ENCODE peak calls at places on chromosomes 3 and 15, in ten cellular contexts. Q is right lobe of liver, J is IMR-90, O is Peyer's patch, D is heart left ventricle, L is HepG2, H is HCT116, X is adrenal gland, C is body of pancreas, W is tibial nerve. U is an unnamed sample.
A peak's percentile ranks its signal among the peaks of the same experiment; 100 is the strongest.

GRCh38 chr3:197364410-197365071 is 66.1 kb upstream of the DLG1 start:
- DNase-seq in H (no peak), O (no peak), C (no peak), L (peak; percentile 97), Q (no peak), D (no peak), J (no peak), X (no peak), W (no peak), U (no peak)

GRCh38 chr15:58698887-58699641 is 50.4 kb downstream of the ADAM10 start:
- DNase-seq in H (no peak), C (no peak), W (no peak), D (no peak), O (no peak), Q (no peak), L (no peak), X (no peak), J (peak; percentile 31), U (no peak)

GRCh38 chr15:85725019-85725418 is 69.7 kb downstream of the KLHL25 start:
- DNase-seq in Q (no peak), H (no peak), L (no peak), O (no peak), D (no peak), W (peak; percentile 71), J (no peak), C (no peak), X (no peak), U (no peak)

GRCh38 chr3:106004137-106004600 is 135.4 kb upstream of the CBLB start:
- DNase-seq in C (no peak), Q (no peak), J (peak; percentile 91), O (no peak), H (no peak), D (no peak), L (no peak), W (no peak), X (no peak), U (no peak)

GRCh38 chr15:36136054-36136453 is 443.4 kb upstream of the CDIN1 start:
- DNase-seq in J (peak; percentile 35), C (no peak), Q (no peak), X (no peak), W (no peak), O (no peak), H (no peak), L (no peak), D (no peak), U (no peak)

GRCh38 chr3:171323934-171324535 is 136.2 kb downstream of the TNIK start:
- DNase-seq in C (peak; percentile 66), X (no peak), W (no peak), D (no peak), L (no peak), Q (no peak), O (no peak), H (no peak), J (peak; percentile 43), U (no peak)

GRCh38 chr3:94928921-94929320 is 866.1 kb downstream of the NSUN3 start:
- DNase-seq in C (no peak), J (no peak), O (no peak), L (peak; percentile 33), X (peak; percentile 67), D (no peak), W (no peak), Q (no peak), H (no peak), U (no peak)

GRCh38 chr3:134677196-134677986 is 26.6 kb upstream of the KY start:
- DNase-seq in W (no peak), Q (no peak), J (no peak), O (no peak), C (no peak), D (peak; percentile 45), H (peak; percentile 16), X (peak; percentile 65), L (peak; percentile 23), U (no peak)

GRCh38 chr3:77051927-77052542 is 12.1 kb downstream of the ROBO2 start:
- DNase-seq in J (no peak), L (no peak), H (no peak), X (no peak), D (no peak), O (no peak), Q (no peak), C (no peak), W (no peak), U (no peak)

GRCh38 chr3:10570196-10570946 is 65.0 kb upstream of the ATP2B2 start:
- DNase-seq in J (no peak), C (peak; percentile 43), D (peak; percentile 29), H (no peak), L (no peak), X (peak; percentile 23), W (no peak), Q (peak; percentile 66), O (no peak), U (no peak)

GRCh38 chr15:40398413-40398873 is 7.2 kb upstream of the IVD start:
- DNase-seq in C (no peak), W (no peak), L (no peak), O (no peak), J (no peak), H (no peak), Q (no peak), D (peak; percentile 36), X (no peak), U (peak; percentile 82)

GRCh38 chr3:44184319-44184953 is 57.2 kb upstream of the TOPAZ1 start:
- DNase-seq in L (no peak), X (no peak), D (no peak), J (no peak), O (no peak), Q (no peak), H (no peak), C (no peak), W (no peak), U (no peak)

GRCh38 chr3:63364909-63365308 is 86.8 kb downstream of the SYNPR start:
- DNase-seq in X (no peak), O (no peak), W (no peak), C (no peak), H (no peak), Q (no peak), L (no peak), J (no peak), D (no peak), U (no peak)

GRCh38 chr15:55694652-55695150 is 48.3 kb downstream of the PRTG start:
- DNase-seq in W (no peak), J (peak; percentile 83), L (no peak), C (no peak), X (no peak), D (no peak), H (no peak), O (no peak), Q (no peak), U (no peak)

GRCh38 chr3:187610926-187611545 is 59.2 kb downstream of the SST start:
- DNase-seq in W (no peak), H (no peak), L (no peak), O (no peak), C (no peak), J (peak; percentile 6), Q (no peak), X (no peak), D (no peak), U (no peak)

DNA sequence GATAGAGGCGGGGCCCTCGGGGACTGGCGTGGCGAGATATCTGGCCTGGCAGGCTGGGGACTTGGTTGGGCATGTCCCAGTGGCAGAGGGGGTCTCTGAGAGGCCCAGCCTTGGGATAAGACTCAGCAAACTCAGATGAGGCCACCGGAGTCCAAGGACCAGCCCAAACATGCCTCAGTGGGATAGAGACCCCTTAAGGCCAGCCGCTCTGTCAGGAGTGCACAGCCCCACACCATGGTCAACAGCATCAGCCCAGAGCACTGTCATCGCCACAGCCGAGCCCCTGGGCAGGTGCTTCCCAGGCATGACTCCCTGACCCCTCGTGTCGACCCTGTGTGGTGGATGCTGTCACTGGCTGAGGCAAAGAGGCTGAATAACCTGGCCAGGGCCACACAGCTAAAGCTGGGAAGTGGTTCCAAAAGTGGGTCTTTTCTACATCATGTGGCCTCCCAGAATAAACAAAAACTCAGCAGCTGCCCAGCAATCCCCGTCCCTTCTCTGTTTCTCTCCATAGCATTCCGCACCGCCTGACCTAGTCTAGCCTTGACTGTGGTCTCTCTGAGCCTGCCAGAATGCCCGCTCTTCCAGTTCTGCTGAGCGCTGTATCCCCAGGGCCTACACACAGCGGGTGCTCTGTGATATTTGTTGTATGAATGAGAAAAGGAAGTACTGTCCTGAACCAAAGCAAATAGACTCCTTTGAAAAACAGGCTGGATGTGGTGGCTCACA is 15.1 kb downstream of the CTSH start:
- DNase-seq in W (no peak), L (no peak), X (peak; percentile 30), O (no peak), Q (no peak), H (no peak), D (no peak), J (no peak), C (no peak), U (peak; percentile 69)
- TF ChIP-seq POLR2A in W (no peak), L (no peak), X (no peak), O (no peak), Q (no peak), H (no peak), D (no peak), J (no peak), C (no peak), U (no peak)

GRCh38 chr15:96349933-96350292 is 19.4 kb downstream of the NR2F2 start:
- DNase-seq in Q (no peak), H (no peak), O (no peak), W (no peak), C (no peak), X (no peak), L (no peak), D (no peak), J (no peak), U (no peak)
- H3K27ac ChIP-seq in Q (peak overlapping the region; percentile 18), H (no peak overlapping the region), O (no peak overlapping the region), W (peak overlapping the region; percentile 97), C (peak overlapping the region; percentile 34), X (no peak overlapping the region), L (no peak overlapping the region), D (peak overlapping the region; percentile 94), J (peak overlapping the region; percentile 2), U (peak overlapping the region; percentile 89)

DNA sequence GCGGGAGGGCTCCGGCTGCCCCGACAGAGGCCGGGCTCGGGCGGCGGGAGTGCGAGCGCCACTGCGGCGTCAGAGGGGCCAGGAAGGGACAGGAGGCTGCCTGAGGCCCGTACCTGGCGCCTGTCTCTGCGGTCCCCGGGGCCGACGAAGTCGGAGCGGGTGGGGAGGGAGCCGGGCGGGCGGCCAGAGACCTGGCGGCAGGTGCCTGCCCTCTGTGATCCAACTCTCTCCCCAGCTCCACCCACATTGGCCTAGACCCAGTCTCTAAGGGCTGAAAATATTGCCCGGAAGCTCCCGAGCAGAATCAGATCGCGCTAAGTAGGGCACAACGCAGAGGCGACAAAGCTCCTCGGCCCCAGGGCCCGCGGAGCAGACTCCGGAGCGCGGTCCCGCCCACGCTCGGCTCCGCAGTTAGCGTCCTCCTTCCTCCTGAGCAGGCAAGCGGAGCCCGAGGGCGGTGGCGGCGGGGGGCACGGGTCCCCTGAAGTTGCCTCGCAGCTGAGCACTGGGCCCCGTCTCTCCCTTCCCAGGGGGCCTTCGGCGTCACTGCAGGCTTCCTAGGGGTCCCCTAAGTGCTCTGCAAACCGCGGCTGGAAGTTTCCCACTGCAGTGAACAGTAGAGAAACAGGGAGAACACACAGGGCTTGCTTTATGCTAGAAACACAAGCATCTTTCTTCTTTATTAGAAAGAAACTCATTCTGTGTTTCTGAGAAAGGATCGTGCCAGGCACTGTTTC is at the start of gene MAN2A2:
- DNase-seq in O (peak; percentile 83), H (peak; percentile 18), W (no peak), C (peak; percentile 90), Q (peak; percentile 85), X (peak; percentile 71), D (peak; percentile 74), L (peak; percentile 15), J (peak; percentile 39), U (peak; percentile 96)
- H3K4me3 ChIP-seq in O (peak within 1 kb of the TSS; percentile 77), H (peak within 1 kb of the TSS; percentile 84), W (peak within 1 kb of the TSS; percentile 87), C (peak within 1 kb of the TSS; percentile 42), Q (peak within 1 kb of the TSS; percentile 68), X (peak within 1 kb of the TSS; percentile 71), D (peak within 1 kb of the TSS; percentile 90), L (peak within 1 kb of the TSS; percentile 89), J (peak within 1 kb of the TSS; percentile 56), U (peak within 1 kb of the TSS; percentile 73)

GRCh38 chr15:66491846-66492245 is 5.7 kb downstream of the SNAPC5 start:
- DNase-seq in J (no peak), W (no peak), D (no peak), O (no peak), X (peak; percentile 5), H (no peak), L (no peak), Q (no peak), C (no peak), U (no peak)
- TF ChIP-seq POLR2A in J (no peak), W (no peak), D (no peak), O (no peak), X (no peak), H (no peak), L (no peak), Q (no peak), C (no peak), U (no peak)